ENCODE peak calls at places on chromosomes 4 and X, in four cellular contexts. J is HCT116, A is SK-N-SH, X is HepG2. S is an unnamed sample.
A peak's percentile ranks its signal among the peaks of the same experiment; 100 is the strongest.

GRCh38 chr4:88818650-88819470 is 121.2 kb upstream of the NAP1L5 start:
- DNase-seq in J (peak; percentile 31), A (peak; percentile 13), X (peak; percentile 56), S (no peak)

GRCh38 chrX:149631293-149632165 is at the start of gene TMEM185A:
- DNase-seq in A (peak; percentile 88), X (peak; percentile 30), J (peak; percentile 33), S (peak; percentile 86)

GRCh38 chrX:46758163-46758955 is 559 bp downstream of the SLC9A7 start:
- DNase-seq in A (peak; percentile 5), X (no peak), J (no peak), S (no peak)

GRCh38 chrX:21700967-21701366 is 42.8 kb upstream of the KLHL34 start:
- DNase-seq in X (peak; percentile 18), J (no peak), A (peak; percentile 24), S (no peak)

GRCh38 chr4:13347517-13348125 is 136.5 kb downstream of the RAB28 start:
- DNase-seq in A (no peak), X (no peak), J (no peak), S (no peak)

GRCh38 chr4:6991771-6992557 is 51.2 kb upstream of the TADA2B start:
- DNase-seq in X (no peak), A (peak; percentile 38), J (no peak), S (no peak)

GRCh38 chr4:90449626-90450025 is 322.4 kb downstream of the CCSER1 start:
- DNase-seq in J (no peak), A (no peak), X (no peak), S (no peak)

GRCh38 chr4:48243897-48244296 is 25.7 kb downstream of the TEC start:
- DNase-seq in J (no peak), A (no peak), X (no peak), S (no peak)

GRCh38 chr4:1595789-1596325 is 88.3 kb downstream of the FAM53A start:
- DNase-seq in A (no peak), J (no peak), X (no peak), S (no peak)

GRCh38 chrX:71938371-71938770 is 27.7 kb downstream of the NHSL2 start:
- DNase-seq in A (no peak), X (no peak), J (no peak), S (no peak)

GRCh38 chr4:82372502-82372873 is 1.3 kb downstream of the HNRNPD start:
- DNase-seq in X (no peak), J (no peak), A (peak; percentile 37), S (peak; percentile 35)

GRCh38 chr4:120977435-120977997 is 55.0 kb upstream of the PRDM5 start:
- DNase-seq in X (peak; percentile 10), A (peak; percentile 15), J (peak; percentile 61), S (no peak)

GRCh38 chr4:24680746-24681145 is 96.4 kb upstream of the DHX15 start:
- DNase-seq in A (no peak), X (no peak), J (no peak), S (no peak)

GRCh38 chrX:22399793-22400192 is 127.1 kb downstream of the CBLL2 start:
- DNase-seq in A (no peak), X (no peak), J (peak; percentile 57), S (no peak)

GRCh38 chr4:176242764-176243347 is 26.2 kb downstream of the ASB5 start:
- DNase-seq in X (no peak), J (no peak), A (no peak), S (no peak)

GRCh38 chr4:176241703-176242102 is 27.3 kb downstream of the ASB5 start:
- DNase-seq in J (no peak), A (no peak), X (no peak), S (no peak)

GRCh38 chr4:176238819-176239218 is 30.2 kb downstream of the ASB5 start:
- DNase-seq in A (no peak), X (no peak), J (no peak), S (no peak)

GRCh38 chr4:176236909-176237308 is 32.1 kb downstream of the ASB5 start:
- DNase-seq in A (no peak), J (no peak), X (no peak), S (no peak)

DNA sequence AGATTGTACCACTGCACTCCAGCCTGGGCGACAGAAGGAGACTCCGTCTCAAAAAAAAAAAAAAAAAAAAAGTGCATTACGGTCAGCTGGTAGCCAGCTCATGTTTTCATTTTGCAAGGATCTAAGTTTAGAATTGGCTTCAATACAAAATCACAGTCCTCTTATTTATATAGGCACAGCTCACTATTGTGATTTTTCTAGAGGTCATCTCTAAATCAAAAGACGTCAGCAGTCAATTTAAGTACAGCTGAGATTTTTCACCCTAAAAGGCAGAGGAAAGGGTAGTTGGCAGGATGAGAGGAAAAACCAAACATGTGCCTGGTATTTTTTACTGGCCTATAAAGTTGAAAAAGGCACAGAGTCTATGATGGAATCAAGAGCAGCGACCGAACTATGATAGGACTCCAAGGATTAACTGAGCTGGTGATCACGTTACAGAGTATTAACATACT is 30.8 kb downstream of the ASB5 start:
- DNase-seq in J (no peak), X (no peak), A (no peak), S (no peak)
- TF ChIP-seq JUND in J (no peak), X (no peak), A (peak; percentile 20), S (no peak)

GRCh38 chr4:55256787-55257186 is 89.3 kb upstream of the SRD5A3 start:
- DNase-seq in A (peak; percentile 10), X (no peak), J (no peak), S (no peak)
- TF ChIP-seq JUND in A (no peak), X (no peak), J (no peak), S (no peak)

DNA sequence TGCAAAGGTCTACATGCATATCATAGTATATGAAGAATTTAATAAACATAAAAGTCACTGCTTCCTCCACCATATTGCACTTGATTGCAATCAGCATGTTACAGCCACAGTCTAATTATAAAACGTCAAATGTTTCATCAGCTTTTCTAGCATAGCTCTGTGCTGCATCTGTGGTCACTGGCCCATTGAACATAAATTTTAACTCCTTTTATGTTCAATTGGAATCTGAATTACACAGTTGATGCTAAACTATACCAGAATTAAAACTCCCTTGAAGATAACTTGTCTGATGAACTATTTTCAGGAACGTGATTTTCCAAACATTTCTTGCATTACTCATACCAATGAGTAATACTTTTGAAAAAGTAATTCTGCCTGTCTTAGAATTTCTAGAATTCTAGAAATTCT is 329.1 kb downstream of the GALNTL6 start:
- DNase-seq in J (no peak), X (no peak), A (no peak), S (no peak)
- TF ChIP-seq JUND in J (peak; percentile 44), X (no peak), A (peak; percentile 62), S (no peak)

GRCh38 chr4:182968917-182969650 is 51.9 kb upstream of the DCTD start:
- DNase-seq in A (no peak), J (no peak), X (no peak), S (no peak)

GRCh38 chr4:182969651-182970279 is 52.6 kb upstream of the DCTD start:
- DNase-seq in X (no peak), A (no peak), J (no peak), S (peak; percentile 12)

GRCh38 chr4:182971702-182972101 is 54.5 kb upstream of the DCTD start:
- DNase-seq in J (no peak), A (no peak), X (no peak), S (no peak)

GRCh38 chr4:182975806-182976205 is 58.6 kb upstream of the DCTD start:
- DNase-seq in X (no peak), A (peak; percentile 22), J (peak; percentile 50), S (peak; percentile 10)

GRCh38 chr4:182973421-182974340 is 56.5 kb upstream of the DCTD start:
- DNase-seq in X (no peak), A (no peak), J (no peak), S (no peak)
- TF ChIP-seq JUND in X (no peak), A (no peak), J (no peak), S (no peak)

S was measured in K562.